ENCODE peak calls at places on chromosomes 2 and 18, in five cellular contexts. One of them, this sample, is unnamed.

GRCh38 chr2:126893153-126893552 is 5.5 kb upstream of the TEX51 start:
- DNase-seq in fibroblast of lung: no peak
- DNase-seq in lung: no peak
- DNase-seq in psoas muscle: no peak
- DNase-seq in stimulated activated naive CD8-positive, alpha-beta T cell treated with anti-CD3 and anti-CD28 coated beads, Interleukin-15, amount 100 ng/mL, for 72 hours: no peak
- DNase-seq in this sample: no peak

GRCh38 chr2:187586091-187586632 is 31.9 kb upstream of the TFPI start:
- DNase-seq in psoas muscle: no peak
- DNase-seq in lung: no peak
- DNase-seq in stimulated activated naive CD8-positive, alpha-beta T cell treated with anti-CD3 and anti-CD28 coated beads, Interleukin-15, amount 100 ng/mL, for 72 hours: peak
- DNase-seq in fibroblast of lung: peak
- DNase-seq in this sample: no peak

GRCh38 chr2:47269316-47270232 is 114.5 kb upstream of the STPG4 start:
- DNase-seq in fibroblast of lung: peak
- DNase-seq in stimulated activated naive CD8-positive, alpha-beta T cell treated with anti-CD3 and anti-CD28 coated beads, Interleukin-15, amount 100 ng/mL, for 72 hours: no peak
- DNase-seq in lung: peak
- DNase-seq in psoas muscle: peak
- DNase-seq in this sample: peak

GRCh38 chr18:61203151-61203550 is 130.1 kb upstream of the CDH20 start:
- DNase-seq in stimulated activated naive CD8-positive, alpha-beta T cell treated with anti-CD3 and anti-CD28 coated beads, Interleukin-15, amount 100 ng/mL, for 72 hours: no peak
- DNase-seq in fibroblast of lung: no peak
- DNase-seq in psoas muscle: no peak
- DNase-seq in lung: no peak
- DNase-seq in this sample: no peak

GRCh38 chr2:121038831-121039230 is 246.2 kb downstream of the TFCP2L1 start:
- DNase-seq in lung: peak
- DNase-seq in fibroblast of lung: no peak
- DNase-seq in psoas muscle: no peak
- DNase-seq in stimulated activated naive CD8-positive, alpha-beta T cell treated with anti-CD3 and anti-CD28 coated beads, Interleukin-15, amount 100 ng/mL, for 72 hours: no peak
- DNase-seq in this sample: peak

GRCh38 chr2:189614585-189614984 is 34.0 kb upstream of the SLC40A1 start:
- DNase-seq in lung: no peak
- DNase-seq in psoas muscle: no peak
- DNase-seq in stimulated activated naive CD8-positive, alpha-beta T cell treated with anti-CD3 and anti-CD28 coated beads, Interleukin-15, amount 100 ng/mL, for 72 hours: no peak
- DNase-seq in fibroblast of lung: no peak
- DNase-seq in this sample: no peak

GRCh38 chr2:154740360-154740759 is 41.9 kb downstream of the KCNJ3 start:
- DNase-seq in fibroblast of lung: no peak
- DNase-seq in psoas muscle: no peak
- DNase-seq in lung: no peak
- DNase-seq in stimulated activated naive CD8-positive, alpha-beta T cell treated with anti-CD3 and anti-CD28 coated beads, Interleukin-15, amount 100 ng/mL, for 72 hours: no peak
- DNase-seq in this sample: no peak

GRCh38 chr2:46471-47345 is at the start of gene FAM110C:
- DNase-seq in psoas muscle: peak
- DNase-seq in fibroblast of lung: peak
- DNase-seq in stimulated activated naive CD8-positive, alpha-beta T cell treated with anti-CD3 and anti-CD28 coated beads, Interleukin-15, amount 100 ng/mL, for 72 hours: peak
- DNase-seq in lung: peak
- DNase-seq in this sample: peak

GRCh38 chr2:206585335-206585734 is 57.0 kb upstream of the FAM237A start:
- DNase-seq in lung: no peak
- DNase-seq in stimulated activated naive CD8-positive, alpha-beta T cell treated with anti-CD3 and anti-CD28 coated beads, Interleukin-15, amount 100 ng/mL, for 72 hours: no peak
- DNase-seq in psoas muscle: no peak
- DNase-seq in fibroblast of lung: no peak
- DNase-seq in this sample: no peak

GRCh38 chr2:174779361-174779928 is 15.2 kb upstream of the CHRNA1 start:
- DNase-seq in psoas muscle: no peak
- DNase-seq in stimulated activated naive CD8-positive, alpha-beta T cell treated with anti-CD3 and anti-CD28 coated beads, Interleukin-15, amount 100 ng/mL, for 72 hours: no peak
- DNase-seq in lung: no peak
- DNase-seq in fibroblast of lung: no peak
- DNase-seq in this sample: peak

GRCh38 chr2:23120161-23120560 is 264.8 kb upstream of the KLHL29 start:
- DNase-seq in stimulated activated naive CD8-positive, alpha-beta T cell treated with anti-CD3 and anti-CD28 coated beads, Interleukin-15, amount 100 ng/mL, for 72 hours: no peak
- DNase-seq in fibroblast of lung: no peak
- DNase-seq in lung: no peak
- DNase-seq in psoas muscle: no peak
- DNase-seq in this sample: no peak

GRCh38 chr2:64313311-64313710 is 140.7 kb upstream of the LGALSL start:
- DNase-seq in psoas muscle: no peak
- DNase-seq in lung: no peak
- DNase-seq in fibroblast of lung: no peak
- DNase-seq in stimulated activated naive CD8-positive, alpha-beta T cell treated with anti-CD3 and anti-CD28 coated beads, Interleukin-15, amount 100 ng/mL, for 72 hours: no peak
- DNase-seq in this sample: no peak

GRCh38 chr2:162090109-162090508 is 16.1 kb upstream of the DPP4 start:
- DNase-seq in psoas muscle: no peak
- DNase-seq in stimulated activated naive CD8-positive, alpha-beta T cell treated with anti-CD3 and anti-CD28 coated beads, Interleukin-15, amount 100 ng/mL, for 72 hours: no peak
- DNase-seq in lung: no peak
- DNase-seq in fibroblast of lung: peak
- DNase-seq in this sample: no peak

GRCh38 chr2:232405943-232406510 is 617 bp upstream of the ALPG start:
- DNase-seq in stimulated activated naive CD8-positive, alpha-beta T cell treated with anti-CD3 and anti-CD28 coated beads, Interleukin-15, amount 100 ng/mL, for 72 hours: no peak
- DNase-seq in fibroblast of lung: no peak
- DNase-seq in lung: no peak
- DNase-seq in psoas muscle: no peak
- DNase-seq in this sample: no peak

GRCh38 chr2:218273908-218274249 is 3.6 kb downstream of the PNKD start:
- DNase-seq in stimulated activated naive CD8-positive, alpha-beta T cell treated with anti-CD3 and anti-CD28 coated beads, Interleukin-15, amount 100 ng/mL, for 72 hours: no peak
- DNase-seq in psoas muscle: no peak
- DNase-seq in fibroblast of lung: no peak
- DNase-seq in lung: no peak
- DNase-seq in this sample: no peak

GRCh38 chr2:231037202-231037730 is at the start of gene C2orf72:
- DNase-seq in fibroblast of lung: no peak
- DNase-seq in lung: no peak
- DNase-seq in psoas muscle: no peak
- DNase-seq in stimulated activated naive CD8-positive, alpha-beta T cell treated with anti-CD3 and anti-CD28 coated beads, Interleukin-15, amount 100 ng/mL, for 72 hours: no peak
- DNase-seq in this sample: no peak

GRCh38 chr2:23513245-23513880 is 128.4 kb downstream of the KLHL29 start:
- DNase-seq in psoas muscle: peak
- DNase-seq in stimulated activated naive CD8-positive, alpha-beta T cell treated with anti-CD3 and anti-CD28 coated beads, Interleukin-15, amount 100 ng/mL, for 72 hours: no peak
- DNase-seq in lung: no peak
- DNase-seq in fibroblast of lung: no peak
- DNase-seq in this sample: no peak

GRCh38 chr2:217886720-217887309 is 116.0 kb downstream of the TNS1 start:
- DNase-seq in psoas muscle: peak
- DNase-seq in fibroblast of lung: peak
- DNase-seq in stimulated activated naive CD8-positive, alpha-beta T cell treated with anti-CD3 and anti-CD28 coated beads, Interleukin-15, amount 100 ng/mL, for 72 hours: peak
- DNase-seq in lung: peak
- DNase-seq in this sample: no peak

GRCh38 chr2:201500534-201500933 is 49.0 kb downstream of the STRADB start:
- DNase-seq in stimulated activated naive CD8-positive, alpha-beta T cell treated with anti-CD3 and anti-CD28 coated beads, Interleukin-15, amount 100 ng/mL, for 72 hours: no peak
- DNase-seq in lung: no peak
- DNase-seq in fibroblast of lung: peak
- DNase-seq in psoas muscle: no peak
- DNase-seq in this sample: no peak

GRCh38 chr2:16441431-16441830 is 224.2 kb downstream of the CYRIA start:
- DNase-seq in fibroblast of lung: no peak
- DNase-seq in psoas muscle: no peak
- DNase-seq in lung: no peak
- DNase-seq in stimulated activated naive CD8-positive, alpha-beta T cell treated with anti-CD3 and anti-CD28 coated beads, Interleukin-15, amount 100 ng/mL, for 72 hours: no peak
- DNase-seq in this sample: no peak

GRCh38 chr18:79624356-79624961 is 55.1 kb upstream of the CTDP1 start:
- DNase-seq in fibroblast of lung: no peak
- DNase-seq in stimulated activated naive CD8-positive, alpha-beta T cell treated with anti-CD3 and anti-CD28 coated beads, Interleukin-15, amount 100 ng/mL, for 72 hours: no peak
- DNase-seq in lung: no peak
- DNase-seq in psoas muscle: no peak
- DNase-seq in this sample: no peak

GRCh38 chr2:112818094-112818902 is 18.3 kb downstream of the IL1B start:
- DNase-seq in fibroblast of lung: peak
- DNase-seq in psoas muscle: no peak
- DNase-seq in lung: no peak
- DNase-seq in stimulated activated naive CD8-positive, alpha-beta T cell treated with anti-CD3 and anti-CD28 coated beads, Interleukin-15, amount 100 ng/mL, for 72 hours: no peak
- DNase-seq in this sample: no peak

GRCh38 chr2:219095406-219095940 is 34.8 kb upstream of the IHH start:
- DNase-seq in fibroblast of lung: no peak
- DNase-seq in lung: no peak
- DNase-seq in stimulated activated naive CD8-positive, alpha-beta T cell treated with anti-CD3 and anti-CD28 coated beads, Interleukin-15, amount 100 ng/mL, for 72 hours: no peak
- DNase-seq in psoas muscle: no peak
- DNase-seq in this sample: no peak

GRCh38 chr2:8633735-8634313 is 48.0 kb upstream of the ID2 start:
- DNase-seq in lung: no peak
- DNase-seq in psoas muscle: no peak
- DNase-seq in stimulated activated naive CD8-positive, alpha-beta T cell treated with anti-CD3 and anti-CD28 coated beads, Interleukin-15, amount 100 ng/mL, for 72 hours: no peak
- DNase-seq in fibroblast of lung: peak
- DNase-seq in this sample: no peak

GRCh38 chr2:167133614-167134013 is 245.3 kb downstream of the XIRP2 start:
- DNase-seq in fibroblast of lung: no peak
- DNase-seq in lung: no peak
- DNase-seq in psoas muscle: no peak
- DNase-seq in stimulated activated naive CD8-positive, alpha-beta T cell treated with anti-CD3 and anti-CD28 coated beads, Interleukin-15, amount 100 ng/mL, for 72 hours: no peak
- DNase-seq in this sample: no peak

GRCh38 chr2:143807677-143808076 is 678.5 kb downstream of the ARHGAP15 start:
- DNase-seq in lung: no peak
- DNase-seq in psoas muscle: peak
- DNase-seq in stimulated activated naive CD8-positive, alpha-beta T cell treated with anti-CD3 and anti-CD28 coated beads, Interleukin-15, amount 100 ng/mL, for 72 hours: no peak
- DNase-seq in fibroblast of lung: peak
- DNase-seq in this sample: no peak

GRCh38 chr2:72128843-72129227 is 18.8 kb downstream of the CYP26B1 start:
- DNase-seq in stimulated activated naive CD8-positive, alpha-beta T cell treated with anti-CD3 and anti-CD28 coated beads, Interleukin-15, amount 100 ng/mL, for 72 hours: no peak
- DNase-seq in fibroblast of lung: no peak
- DNase-seq in psoas muscle: no peak
- DNase-seq in lung: no peak
- DNase-seq in this sample: no peak

GRCh38 chr2:173214213-173214612 is 138.6 kb downstream of the MAP3K20 start:
- DNase-seq in lung: no peak
- DNase-seq in fibroblast of lung: no peak
- DNase-seq in psoas muscle: no peak
- DNase-seq in stimulated activated naive CD8-positive, alpha-beta T cell treated with anti-CD3 and anti-CD28 coated beads, Interleukin-15, amount 100 ng/mL, for 72 hours: no peak
- DNase-seq in this sample: no peak

GRCh38 chr2:83705146-83705545 is 753.9 kb downstream of the SUCLG1 start:
- DNase-seq in lung: no peak
- DNase-seq in stimulated activated naive CD8-positive, alpha-beta T cell treated with anti-CD3 and anti-CD28 coated beads, Interleukin-15, amount 100 ng/mL, for 72 hours: no peak
- DNase-seq in fibroblast of lung: no peak
- DNase-seq in psoas muscle: no peak
- DNase-seq in this sample: no peak